ENCODE peak calls at places on chromosomes 7 and 10, in ten cellular contexts. One of them, this sample, is unnamed.

GRCh38 chr10:71633935-71634334 is 85.6 kb downstream of the C10orf105 start:
- DNase-seq in activated CD4-positive, alpha-beta T cell treated with anti-CD3 and anti-CD28 coated beads, Interleukin-2, amount 50 U/mL, for 24 hours: no peak
- DNase-seq in PC-9: no peak
- DNase-seq in GM23338: no peak
- DNase-seq in NCI-H774: no peak
- DNase-seq in pancreas: no peak
- DNase-seq in H9: no peak
- DNase-seq in T-helper 1 cell: no peak
- DNase-seq in stomach: no peak
- DNase-seq in T follicular helper cell: no peak
- DNase-seq in this sample: no peak

GRCh38 chr7:80907612-80908011 is 11.2 kb downstream of the SEMA3C start:
- DNase-seq in stomach: no peak
- DNase-seq in PC-9: no peak
- DNase-seq in pancreas: no peak
- DNase-seq in T follicular helper cell: no peak
- DNase-seq in GM23338: no peak
- DNase-seq in T-helper 1 cell: no peak
- DNase-seq in H9: no peak
- DNase-seq in activated CD4-positive, alpha-beta T cell treated with anti-CD3 and anti-CD28 coated beads, Interleukin-2, amount 50 U/mL, for 24 hours: no peak
- DNase-seq in NCI-H774: no peak
- DNase-seq in this sample: no peak

GRCh38 chr7:152136623-152137022 is 111.1 kb downstream of the GALNT11 start:
- DNase-seq in PC-9: no peak
- DNase-seq in H9: no peak
- DNase-seq in stomach: no peak
- DNase-seq in activated CD4-positive, alpha-beta T cell treated with anti-CD3 and anti-CD28 coated beads, Interleukin-2, amount 50 U/mL, for 24 hours: no peak
- DNase-seq in NCI-H774: no peak
- DNase-seq in GM23338: no peak
- DNase-seq in T follicular helper cell: no peak
- DNase-seq in T-helper 1 cell: no peak
- DNase-seq in pancreas: no peak
- DNase-seq in this sample: no peak

GRCh38 chr7:30899630-30900029 is 12.0 kb upstream of the AQP1 start:
- DNase-seq in pancreas: no peak
- DNase-seq in stomach: no peak
- DNase-seq in activated CD4-positive, alpha-beta T cell treated with anti-CD3 and anti-CD28 coated beads, Interleukin-2, amount 50 U/mL, for 24 hours: no peak
- DNase-seq in PC-9: no peak
- DNase-seq in T-helper 1 cell: no peak
- DNase-seq in NCI-H774: no peak
- DNase-seq in T follicular helper cell: no peak
- DNase-seq in H9: no peak
- DNase-seq in GM23338: no peak
- DNase-seq in this sample: no peak

GRCh38 chr7:78716876-78717275 is 736.6 kb downstream of the MAGI2 start:
- DNase-seq in pancreas: no peak
- DNase-seq in T-helper 1 cell: no peak
- DNase-seq in activated CD4-positive, alpha-beta T cell treated with anti-CD3 and anti-CD28 coated beads, Interleukin-2, amount 50 U/mL, for 24 hours: no peak
- DNase-seq in NCI-H774: no peak
- DNase-seq in stomach: no peak
- DNase-seq in PC-9: peak
- DNase-seq in GM23338: peak
- DNase-seq in H9: peak
- DNase-seq in T follicular helper cell: no peak
- DNase-seq in this sample: no peak

GRCh38 chr7:24668922-24669635 is 88.2 kb downstream of the GSDME start:
- DNase-seq in NCI-H774: no peak
- DNase-seq in stomach: no peak
- DNase-seq in H9: no peak
- DNase-seq in PC-9: no peak
- DNase-seq in T follicular helper cell: no peak
- DNase-seq in pancreas: no peak
- DNase-seq in GM23338: no peak
- DNase-seq in activated CD4-positive, alpha-beta T cell treated with anti-CD3 and anti-CD28 coated beads, Interleukin-2, amount 50 U/mL, for 24 hours: no peak
- DNase-seq in T-helper 1 cell: no peak
- DNase-seq in this sample: no peak

GRCh38 chr10:88245974-88246511 is 337.1 kb downstream of the RNLS start:
- DNase-seq in T-helper 1 cell: no peak
- DNase-seq in stomach: no peak
- DNase-seq in H9: no peak
- DNase-seq in NCI-H774: no peak
- DNase-seq in GM23338: no peak
- DNase-seq in T follicular helper cell: no peak
- DNase-seq in PC-9: no peak
- DNase-seq in activated CD4-positive, alpha-beta T cell treated with anti-CD3 and anti-CD28 coated beads, Interleukin-2, amount 50 U/mL, for 24 hours: no peak
- DNase-seq in pancreas: no peak
- DNase-seq in this sample: peak

GRCh38 chr7:98398567-98399372 is 2.1 kb downstream of the BAIAP2L1 start:
- DNase-seq in pancreas: peak
- DNase-seq in H9: no peak
- DNase-seq in T follicular helper cell: no peak
- DNase-seq in GM23338: peak
- DNase-seq in activated CD4-positive, alpha-beta T cell treated with anti-CD3 and anti-CD28 coated beads, Interleukin-2, amount 50 U/mL, for 24 hours: no peak
- DNase-seq in PC-9: peak
- DNase-seq in T-helper 1 cell: no peak
- DNase-seq in NCI-H774: peak
- DNase-seq in stomach: no peak
- DNase-seq in this sample: no peak

GRCh38 chr7:768881-769504 is 41.9 kb upstream of the PRKAR1B start:
- DNase-seq in T-helper 1 cell: no peak
- DNase-seq in activated CD4-positive, alpha-beta T cell treated with anti-CD3 and anti-CD28 coated beads, Interleukin-2, amount 50 U/mL, for 24 hours: no peak
- DNase-seq in NCI-H774: no peak
- DNase-seq in T follicular helper cell: no peak
- DNase-seq in GM23338: peak
- DNase-seq in pancreas: no peak
- DNase-seq in PC-9: no peak
- DNase-seq in stomach: peak
- DNase-seq in H9: peak
- DNase-seq in this sample: peak

GRCh38 chr10:47404446-47404845 is 20.4 kb upstream of the ZNF488 start:
- DNase-seq in NCI-H774: no peak
- DNase-seq in GM23338: peak
- DNase-seq in T follicular helper cell: no peak
- DNase-seq in activated CD4-positive, alpha-beta T cell treated with anti-CD3 and anti-CD28 coated beads, Interleukin-2, amount 50 U/mL, for 24 hours: no peak
- DNase-seq in T-helper 1 cell: no peak
- DNase-seq in H9: peak
- DNase-seq in stomach: no peak
- DNase-seq in pancreas: no peak
- DNase-seq in PC-9: peak
- DNase-seq in this sample: no peak

GRCh38 chr10:103851261-103851660 is 4.1 kb downstream of the SH3PXD2A start:
- DNase-seq in T follicular helper cell: no peak
- DNase-seq in activated CD4-positive, alpha-beta T cell treated with anti-CD3 and anti-CD28 coated beads, Interleukin-2, amount 50 U/mL, for 24 hours: no peak
- DNase-seq in H9: no peak
- DNase-seq in PC-9: no peak
- DNase-seq in pancreas: no peak
- DNase-seq in stomach: no peak
- DNase-seq in T-helper 1 cell: no peak
- DNase-seq in NCI-H774: no peak
- DNase-seq in GM23338: no peak
- DNase-seq in this sample: no peak

GRCh38 chr7:105800442-105800841 is 76.0 kb downstream of the ATXN7L1 start:
- DNase-seq in GM23338: no peak
- DNase-seq in activated CD4-positive, alpha-beta T cell treated with anti-CD3 and anti-CD28 coated beads, Interleukin-2, amount 50 U/mL, for 24 hours: no peak
- DNase-seq in T-helper 1 cell: no peak
- DNase-seq in T follicular helper cell: no peak
- DNase-seq in PC-9: no peak
- DNase-seq in stomach: no peak
- DNase-seq in H9: no peak
- DNase-seq in pancreas: no peak
- DNase-seq in NCI-H774: no peak
- DNase-seq in this sample: no peak

GRCh38 chr7:125033506-125033905 is 103.9 kb upstream of the POT1 start:
- DNase-seq in NCI-H774: no peak
- DNase-seq in PC-9: no peak
- DNase-seq in stomach: no peak
- DNase-seq in H9: peak
- DNase-seq in T follicular helper cell: no peak
- DNase-seq in T-helper 1 cell: no peak
- DNase-seq in GM23338: peak
- DNase-seq in activated CD4-positive, alpha-beta T cell treated with anti-CD3 and anti-CD28 coated beads, Interleukin-2, amount 50 U/mL, for 24 hours: no peak
- DNase-seq in pancreas: no peak
- DNase-seq in this sample: no peak

GRCh38 chr10:116056445-116057293 is 216.3 kb downstream of the GFRA1 start:
- DNase-seq in NCI-H774: no peak
- DNase-seq in PC-9: no peak
- DNase-seq in stomach: no peak
- DNase-seq in T follicular helper cell: no peak
- DNase-seq in pancreas: no peak
- DNase-seq in H9: no peak
- DNase-seq in GM23338: no peak
- DNase-seq in activated CD4-positive, alpha-beta T cell treated with anti-CD3 and anti-CD28 coated beads, Interleukin-2, amount 50 U/mL, for 24 hours: no peak
- DNase-seq in T-helper 1 cell: no peak
- DNase-seq in this sample: peak

GRCh38 chr7:155198901-155199845 is 98.5 kb upstream of the INSIG1 start:
- DNase-seq in T-helper 1 cell: no peak
- DNase-seq in H9: no peak
- DNase-seq in activated CD4-positive, alpha-beta T cell treated with anti-CD3 and anti-CD28 coated beads, Interleukin-2, amount 50 U/mL, for 24 hours: peak
- DNase-seq in GM23338: no peak
- DNase-seq in stomach: no peak
- DNase-seq in NCI-H774: no peak
- DNase-seq in pancreas: no peak
- DNase-seq in T follicular helper cell: no peak
- DNase-seq in PC-9: no peak
- DNase-seq in this sample: no peak

GRCh38 chr7:69837387-69838068 is 239.3 kb downstream of the AUTS2 start:
- DNase-seq in T-helper 1 cell: no peak
- DNase-seq in T follicular helper cell: no peak
- DNase-seq in GM23338: peak
- DNase-seq in pancreas: no peak
- DNase-seq in activated CD4-positive, alpha-beta T cell treated with anti-CD3 and anti-CD28 coated beads, Interleukin-2, amount 50 U/mL, for 24 hours: no peak
- DNase-seq in stomach: no peak
- DNase-seq in PC-9: no peak
- DNase-seq in NCI-H774: peak
- DNase-seq in H9: peak
- DNase-seq in this sample: no peak

GRCh38 chr10:79001082-79001885 is 67.5 kb upstream of the ZMIZ1 start:
- DNase-seq in pancreas: no peak
- DNase-seq in NCI-H774: no peak
- DNase-seq in GM23338: no peak
- DNase-seq in PC-9: no peak
- DNase-seq in H9: no peak
- DNase-seq in T follicular helper cell: no peak
- DNase-seq in stomach: no peak
- DNase-seq in T-helper 1 cell: no peak
- DNase-seq in activated CD4-positive, alpha-beta T cell treated with anti-CD3 and anti-CD28 coated beads, Interleukin-2, amount 50 U/mL, for 24 hours: no peak
- DNase-seq in this sample: no peak

GRCh38 chr10:17465328-17466125 is 11.1 kb upstream of the ST8SIA6 start:
- DNase-seq in GM23338: no peak
- DNase-seq in H9: no peak
- DNase-seq in T follicular helper cell: no peak
- DNase-seq in T-helper 1 cell: no peak
- DNase-seq in PC-9: no peak
- DNase-seq in stomach: no peak
- DNase-seq in pancreas: no peak
- DNase-seq in NCI-H774: no peak
- DNase-seq in activated CD4-positive, alpha-beta T cell treated with anti-CD3 and anti-CD28 coated beads, Interleukin-2, amount 50 U/mL, for 24 hours: no peak
- DNase-seq in this sample: no peak

GRCh38 chr10:44292390-44293002 is 92.4 kb downstream of the CXCL12 start:
- DNase-seq in GM23338: peak
- DNase-seq in activated CD4-positive, alpha-beta T cell treated with anti-CD3 and anti-CD28 coated beads, Interleukin-2, amount 50 U/mL, for 24 hours: no peak
- DNase-seq in T follicular helper cell: no peak
- DNase-seq in H9: no peak
- DNase-seq in stomach: no peak
- DNase-seq in NCI-H774: no peak
- DNase-seq in pancreas: no peak
- DNase-seq in PC-9: no peak
- DNase-seq in T-helper 1 cell: no peak
- DNase-seq in this sample: no peak

GRCh38 chr7:100166966-100167911 is 1.2 kb downstream of the GAL3ST4 start:
- DNase-seq in H9: no peak
- DNase-seq in pancreas: no peak
- DNase-seq in GM23338: no peak
- DNase-seq in T follicular helper cell: no peak
- DNase-seq in PC-9: no peak
- DNase-seq in T-helper 1 cell: no peak
- DNase-seq in stomach: no peak
- DNase-seq in NCI-H774: no peak
- DNase-seq in activated CD4-positive, alpha-beta T cell treated with anti-CD3 and anti-CD28 coated beads, Interleukin-2, amount 50 U/mL, for 24 hours: no peak
- DNase-seq in this sample: peak

GRCh38 chr7:151794508-151795167 is 82.3 kb downstream of the PRKAG2 start:
- DNase-seq in NCI-H774: no peak
- DNase-seq in activated CD4-positive, alpha-beta T cell treated with anti-CD3 and anti-CD28 coated beads, Interleukin-2, amount 50 U/mL, for 24 hours: no peak
- DNase-seq in PC-9: no peak
- DNase-seq in T follicular helper cell: no peak
- DNase-seq in T-helper 1 cell: no peak
- DNase-seq in pancreas: no peak
- DNase-seq in H9: no peak
- DNase-seq in GM23338: peak
- DNase-seq in stomach: no peak
- DNase-seq in this sample: no peak

GRCh38 chr7:15839415-15840100 is 153.1 kb upstream of the MEOX2 start:
- DNase-seq in NCI-H774: no peak
- DNase-seq in pancreas: no peak
- DNase-seq in GM23338: peak
- DNase-seq in PC-9: no peak
- DNase-seq in T follicular helper cell: no peak
- DNase-seq in T-helper 1 cell: no peak
- DNase-seq in stomach: no peak
- DNase-seq in H9: peak
- DNase-seq in activated CD4-positive, alpha-beta T cell treated with anti-CD3 and anti-CD28 coated beads, Interleukin-2, amount 50 U/mL, for 24 hours: no peak
- DNase-seq in this sample: no peak

GRCh38 chr10:31646519-31646918 is 282.1 kb downstream of the ARHGAP12 start:
- DNase-seq in NCI-H774: no peak
- DNase-seq in activated CD4-positive, alpha-beta T cell treated with anti-CD3 and anti-CD28 coated beads, Interleukin-2, amount 50 U/mL, for 24 hours: no peak
- DNase-seq in GM23338: no peak
- DNase-seq in PC-9: no peak
- DNase-seq in T-helper 1 cell: no peak
- DNase-seq in pancreas: no peak
- DNase-seq in stomach: no peak
- DNase-seq in H9: no peak
- DNase-seq in T follicular helper cell: no peak
- DNase-seq in this sample: no peak

GRCh38 chr7:123773499-123773898 is 24.7 kb upstream of the WASL start:
- DNase-seq in GM23338: no peak
- DNase-seq in T follicular helper cell: no peak
- DNase-seq in NCI-H774: no peak
- DNase-seq in PC-9: no peak
- DNase-seq in activated CD4-positive, alpha-beta T cell treated with anti-CD3 and anti-CD28 coated beads, Interleukin-2, amount 50 U/mL, for 24 hours: no peak
- DNase-seq in pancreas: no peak
- DNase-seq in H9: no peak
- DNase-seq in stomach: no peak
- DNase-seq in T-helper 1 cell: no peak
- DNase-seq in this sample: no peak

GRCh38 chr7:537911-538634 is 18.4 kb upstream of the PDGFA start:
- DNase-seq in stomach: peak
- DNase-seq in GM23338: peak
- DNase-seq in activated CD4-positive, alpha-beta T cell treated with anti-CD3 and anti-CD28 coated beads, Interleukin-2, amount 50 U/mL, for 24 hours: no peak
- DNase-seq in H9: peak
- DNase-seq in T-helper 1 cell: no peak
- DNase-seq in NCI-H774: no peak
- DNase-seq in pancreas: peak
- DNase-seq in T follicular helper cell: no peak
- DNase-seq in PC-9: peak
- DNase-seq in this sample: no peak

GRCh38 chr7:70307544-70308106 is 709.4 kb downstream of the AUTS2 start:
- DNase-seq in stomach: no peak
- DNase-seq in H9: no peak
- DNase-seq in PC-9: no peak
- DNase-seq in activated CD4-positive, alpha-beta T cell treated with anti-CD3 and anti-CD28 coated beads, Interleukin-2, amount 50 U/mL, for 24 hours: no peak
- DNase-seq in GM23338: no peak
- DNase-seq in T follicular helper cell: no peak
- DNase-seq in NCI-H774: no peak
- DNase-seq in pancreas: no peak
- DNase-seq in T-helper 1 cell: no peak
- DNase-seq in this sample: no peak

GRCh38 chr7:140990193-140990962 is 24.4 kb downstream of the MRPS33 start:
- DNase-seq in T-helper 1 cell: no peak
- DNase-seq in H9: no peak
- DNase-seq in NCI-H774: no peak
- DNase-seq in activated CD4-positive, alpha-beta T cell treated with anti-CD3 and anti-CD28 coated beads, Interleukin-2, amount 50 U/mL, for 24 hours: no peak
- DNase-seq in GM23338: no peak
- DNase-seq in pancreas: no peak
- DNase-seq in PC-9: peak
- DNase-seq in T follicular helper cell: no peak
- DNase-seq in stomach: no peak
- DNase-seq in this sample: no peak

GRCh38 chr7:158587425-158588084 is at the start of gene PTPRN2:
- DNase-seq in activated CD4-positive, alpha-beta T cell treated with anti-CD3 and anti-CD28 coated beads, Interleukin-2, amount 50 U/mL, for 24 hours: peak
- DNase-seq in PC-9: no peak
- DNase-seq in H9: peak
- DNase-seq in GM23338: peak
- DNase-seq in T-helper 1 cell: peak
- DNase-seq in T follicular helper cell: peak
- DNase-seq in pancreas: peak
- DNase-seq in NCI-H774: peak
- DNase-seq in stomach: peak
- DNase-seq in this sample: peak

This sample was measured in ovary.